ENCODE peak calls at places on chromosomes 6 and 20, in six cellular contexts. One of them, this sample, is unnamed.

GRCh38 chr6:7243188-7243942 is 69.6 kb downstream of the SSR1 start:
- DNase-seq in EL: peak; percentile 67
- DNase-seq in Calu3: peak; percentile 50
- DNase-seq in hypothalamus: no peak
- DNase-seq in CD8-positive, alpha-beta T cell: no peak
- DNase-seq in activated naive CD4-positive, alpha-beta T cell: no peak
- DNase-seq in this sample: peak; percentile 87

GRCh38 chr20:63312690-63313348 is 19.8 kb downstream of the COL20A1 start:
- DNase-seq in Calu3: no peak
- DNase-seq in hypothalamus: no peak
- DNase-seq in EL: no peak
- DNase-seq in activated naive CD4-positive, alpha-beta T cell: no peak
- DNase-seq in CD8-positive, alpha-beta T cell: no peak
- DNase-seq in this sample: no peak

GRCh38 chr6:94862116-94862515 is 715.2 kb upstream of the MANEA start:
- DNase-seq in EL: no peak
- DNase-seq in hypothalamus: no peak
- DNase-seq in Calu3: no peak
- DNase-seq in CD8-positive, alpha-beta T cell: no peak
- DNase-seq in activated naive CD4-positive, alpha-beta T cell: no peak
- DNase-seq in this sample: no peak

GRCh38 chr20:36856691-36857635 is 19.0 kb upstream of the TLDC2 start:
- DNase-seq in EL: peak; percentile 62
- DNase-seq in CD8-positive, alpha-beta T cell: no peak
- DNase-seq in Calu3: no peak
- DNase-seq in activated naive CD4-positive, alpha-beta T cell: no peak
- DNase-seq in hypothalamus: no peak
- DNase-seq in this sample: peak; percentile 54

GRCh38 chr6:33989016-33989854 is 156.7 kb downstream of the GRM4 start:
- DNase-seq in Calu3: no peak
- DNase-seq in hypothalamus: no peak
- DNase-seq in activated naive CD4-positive, alpha-beta T cell: no peak
- DNase-seq in CD8-positive, alpha-beta T cell: no peak
- DNase-seq in EL: no peak
- DNase-seq in this sample: no peak

GRCh38 chr6:91193446-91193845 is 606.6 kb upstream of the MAP3K7 start:
- DNase-seq in Calu3: no peak
- DNase-seq in activated naive CD4-positive, alpha-beta T cell: no peak
- DNase-seq in CD8-positive, alpha-beta T cell: no peak
- DNase-seq in hypothalamus: no peak
- DNase-seq in EL: no peak
- DNase-seq in this sample: no peak

GRCh38 chr20:8018928-8019177 is 708 bp downstream of the TMX4 start:
- DNase-seq in Calu3: no peak
- DNase-seq in activated naive CD4-positive, alpha-beta T cell: no peak
- DNase-seq in EL: no peak
- DNase-seq in CD8-positive, alpha-beta T cell: no peak
- DNase-seq in hypothalamus: no peak
- DNase-seq in this sample: no peak

GRCh38 chr6:166999845-167000253 is 652 bp downstream of the CEP43 start:
- DNase-seq in CD8-positive, alpha-beta T cell: no peak
- DNase-seq in EL: peak; percentile 18
- DNase-seq in Calu3: no peak
- DNase-seq in hypothalamus: no peak
- DNase-seq in activated naive CD4-positive, alpha-beta T cell: no peak
- DNase-seq in this sample: no peak

GRCh38 chr6:49923826-49924225 is 40.1 kb downstream of the DEFB114 start:
- DNase-seq in hypothalamus: no peak
- DNase-seq in Calu3: no peak
- DNase-seq in CD8-positive, alpha-beta T cell: no peak
- DNase-seq in EL: no peak
- DNase-seq in activated naive CD4-positive, alpha-beta T cell: no peak
- DNase-seq in this sample: no peak

GRCh38 chr6:46967950-46968349 is 46.2 kb upstream of the ADGRF5 start:
- DNase-seq in Calu3: no peak
- DNase-seq in EL: no peak
- DNase-seq in hypothalamus: no peak
- DNase-seq in CD8-positive, alpha-beta T cell: no peak
- DNase-seq in activated naive CD4-positive, alpha-beta T cell: no peak
- DNase-seq in this sample: no peak

GRCh38 chr6:37602360-37602759 is 95.3 kb downstream of the MDGA1 start:
- DNase-seq in hypothalamus: no peak
- DNase-seq in Calu3: no peak
- DNase-seq in EL: peak; percentile 54
- DNase-seq in activated naive CD4-positive, alpha-beta T cell: no peak
- DNase-seq in CD8-positive, alpha-beta T cell: no peak
- DNase-seq in this sample: no peak

GRCh38 chr20:6030453-6031080 is 23.3 kb downstream of the LRRN4 start:
- DNase-seq in hypothalamus: no peak
- DNase-seq in CD8-positive, alpha-beta T cell: no peak
- DNase-seq in Calu3: no peak
- DNase-seq in EL: no peak
- DNase-seq in activated naive CD4-positive, alpha-beta T cell: no peak
- DNase-seq in this sample: no peak

GRCh38 chr6:143260857-143261256 is 189.6 kb downstream of the ADAT2 start:
- DNase-seq in hypothalamus: no peak
- DNase-seq in EL: peak; percentile 42
- DNase-seq in Calu3: no peak
- DNase-seq in activated naive CD4-positive, alpha-beta T cell: no peak
- DNase-seq in CD8-positive, alpha-beta T cell: no peak
- DNase-seq in this sample: no peak

GRCh38 chr6:108746841-108747575 is 101.2 kb upstream of the ARMC2 start:
- DNase-seq in activated naive CD4-positive, alpha-beta T cell: no peak
- DNase-seq in hypothalamus: no peak
- DNase-seq in EL: no peak
- DNase-seq in CD8-positive, alpha-beta T cell: no peak
- DNase-seq in Calu3: no peak
- DNase-seq in this sample: no peak

This sample was measured in KG1.